ENCODE peak calls at places on chromosomes 3 and 15, in seven cellular contexts. One of them, this sample, is unnamed.

GRCh38 chr3:61610316-61610715 is 48.9 kb downstream of the PTPRG start:
- DNase-seq in Caco-2: no peak
- DNase-seq in fibroblast of mammary gland: no peak
- DNase-seq in astrocyte: no peak
- DNase-seq in lower leg skin: no peak
- DNase-seq in A549: no peak
- DNase-seq in SK-N-SH: no peak
- DNase-seq in this sample: no peak

GRCh38 chr3:40379674-40380306 is 7.2 kb upstream of the ENTPD3 start:
- DNase-seq in Caco-2: no peak
- DNase-seq in fibroblast of mammary gland: no peak
- DNase-seq in astrocyte: no peak
- DNase-seq in lower leg skin: no peak
- DNase-seq in A549: no peak
- DNase-seq in SK-N-SH: no peak
- DNase-seq in this sample: no peak

GRCh38 chr3:99023590-99024192 is 122.2 kb upstream of the DCBLD2 start:
- DNase-seq in Caco-2: peak; percentile 14
- DNase-seq in fibroblast of mammary gland: peak; percentile 60
- DNase-seq in astrocyte: peak; percentile 28
- DNase-seq in lower leg skin: no peak
- DNase-seq in A549: peak; percentile 41
- DNase-seq in SK-N-SH: peak; percentile 36
- DNase-seq in this sample: peak; percentile 58

GRCh38 chr3:13141991-13142412 is 68.8 kb upstream of the IQSEC1 start:
- DNase-seq in Caco-2: peak; percentile 69
- DNase-seq in fibroblast of mammary gland: peak; percentile 19
- DNase-seq in astrocyte: peak; percentile 33
- DNase-seq in lower leg skin: no peak
- DNase-seq in A549: no peak
- DNase-seq in SK-N-SH: no peak
- DNase-seq in this sample: peak; percentile 12

GRCh38 chr3:111967071-111967470 is 11.8 kb upstream of the ABHD10 start:
- DNase-seq in Caco-2: no peak
- DNase-seq in fibroblast of mammary gland: no peak
- DNase-seq in astrocyte: no peak
- DNase-seq in lower leg skin: no peak
- DNase-seq in A549: no peak
- DNase-seq in SK-N-SH: no peak
- DNase-seq in this sample: no peak

GRCh38 chr3:32200490-32200889 is 38.0 kb upstream of the CMTM8 start:
- DNase-seq in Caco-2: no peak
- DNase-seq in fibroblast of mammary gland: peak; percentile 93
- DNase-seq in astrocyte: no peak
- DNase-seq in lower leg skin: peak; percentile 16
- DNase-seq in A549: no peak
- DNase-seq in SK-N-SH: no peak
- DNase-seq in this sample: no peak

GRCh38 chr3:196502775-196503181 is 790 bp downstream of the RNF168 start:
- DNase-seq in Caco-2: peak; percentile 41
- DNase-seq in fibroblast of mammary gland: peak; percentile 94
- DNase-seq in astrocyte: peak; percentile 88
- DNase-seq in lower leg skin: peak; percentile 55
- DNase-seq in A549: peak; percentile 39
- DNase-seq in SK-N-SH: peak; percentile 62
- DNase-seq in this sample: peak; percentile 85

GRCh38 chr3:111325160-111325707 is 216.8 kb upstream of the CD96 start:
- DNase-seq in Caco-2: no peak
- DNase-seq in fibroblast of mammary gland: peak; percentile 49
- DNase-seq in astrocyte: peak; percentile 38
- DNase-seq in lower leg skin: no peak
- DNase-seq in A549: no peak
- DNase-seq in SK-N-SH: no peak
- DNase-seq in this sample: no peak

GRCh38 chr15:44435893-44436667 is 8.7 kb downstream of the CTDSPL2 start:
- DNase-seq in Caco-2: no peak
- DNase-seq in fibroblast of mammary gland: peak; percentile 27
- DNase-seq in astrocyte: peak; percentile 15
- DNase-seq in lower leg skin: no peak
- DNase-seq in A549: no peak
- DNase-seq in SK-N-SH: no peak
- DNase-seq in this sample: no peak

GRCh38 chr3:42880601-42881451 is 5.1 kb upstream of the CYP8B1 start:
- DNase-seq in Caco-2: peak; percentile 84
- DNase-seq in fibroblast of mammary gland: peak; percentile 72
- DNase-seq in astrocyte: peak; percentile 56
- DNase-seq in lower leg skin: peak; percentile 77
- DNase-seq in A549: peak; percentile 74
- DNase-seq in SK-N-SH: peak; percentile 93
- DNase-seq in this sample: peak; percentile 74

GRCh38 chr3:158330820-158331219 is 220.9 kb downstream of the RSRC1 start:
- DNase-seq in Caco-2: no peak
- DNase-seq in fibroblast of mammary gland: peak; percentile 51
- DNase-seq in astrocyte: peak; percentile 16
- DNase-seq in lower leg skin: no peak
- DNase-seq in A549: no peak
- DNase-seq in SK-N-SH: no peak
- DNase-seq in this sample: peak; percentile 9

GRCh38 chr3:102078864-102079808 is 229.8 kb downstream of the NFKBIZ start:
- DNase-seq in Caco-2: no peak
- DNase-seq in fibroblast of mammary gland: no peak
- DNase-seq in astrocyte: no peak
- DNase-seq in lower leg skin: no peak
- DNase-seq in A549: no peak
- DNase-seq in SK-N-SH: no peak
- DNase-seq in this sample: no peak

GRCh38 chr15:68589783-68590710 is 11.3 kb downstream of the CORO2B start:
- DNase-seq in Caco-2: no peak
- DNase-seq in fibroblast of mammary gland: no peak
- DNase-seq in astrocyte: no peak
- DNase-seq in lower leg skin: no peak
- DNase-seq in A549: no peak
- DNase-seq in SK-N-SH: no peak
- DNase-seq in this sample: no peak

GRCh38 chr15:71186971-71187960 is 72.0 kb downstream of the THSD4 start:
- DNase-seq in Caco-2: no peak
- DNase-seq in fibroblast of mammary gland: no peak
- DNase-seq in astrocyte: peak; percentile 10
- DNase-seq in lower leg skin: no peak
- DNase-seq in A549: no peak
- DNase-seq in SK-N-SH: no peak
- DNase-seq in this sample: no peak

GRCh38 chr3:148598619-148599018 is 99.1 kb upstream of the AGTR1 start:
- DNase-seq in Caco-2: no peak
- DNase-seq in fibroblast of mammary gland: peak; percentile 39
- DNase-seq in astrocyte: no peak
- DNase-seq in lower leg skin: no peak
- DNase-seq in A549: no peak
- DNase-seq in SK-N-SH: no peak
- DNase-seq in this sample: no peak

GRCh38 chr15:73922186-73923151 is 3.8 kb upstream of the LOXL1 start:
- DNase-seq in Caco-2: no peak
- DNase-seq in fibroblast of mammary gland: peak; percentile 62
- DNase-seq in astrocyte: peak; percentile 52
- DNase-seq in lower leg skin: no peak
- DNase-seq in A549: no peak
- DNase-seq in SK-N-SH: no peak
- DNase-seq in this sample: peak; percentile 75

GRCh38 chr3:189936210-189936609 is 184.5 kb downstream of the P3H2 start:
- DNase-seq in Caco-2: no peak
- DNase-seq in fibroblast of mammary gland: no peak
- DNase-seq in astrocyte: no peak
- DNase-seq in lower leg skin: no peak
- DNase-seq in A549: no peak
- DNase-seq in SK-N-SH: no peak
- DNase-seq in this sample: no peak

GRCh38 chr3:177150970-177151627 is 46.2 kb downstream of the TBL1XR1 start:
- DNase-seq in Caco-2: no peak
- DNase-seq in fibroblast of mammary gland: peak; percentile 86
- DNase-seq in astrocyte: peak; percentile 92
- DNase-seq in lower leg skin: no peak
- DNase-seq in A549: peak; percentile 7
- DNase-seq in SK-N-SH: no peak
- DNase-seq in this sample: peak; percentile 60

GRCh38 chr15:86178845-86179244 is 99.2 kb downstream of the AGBL1 start:
- DNase-seq in Caco-2: peak; percentile 9
- DNase-seq in fibroblast of mammary gland: no peak
- DNase-seq in astrocyte: no peak
- DNase-seq in lower leg skin: no peak
- DNase-seq in A549: peak; percentile 7
- DNase-seq in SK-N-SH: peak; percentile 31
- DNase-seq in this sample: no peak

GRCh38 chr15:38540516-38540915 is 24.1 kb downstream of the RASGRP1 start:
- DNase-seq in Caco-2: no peak
- DNase-seq in fibroblast of mammary gland: no peak
- DNase-seq in astrocyte: no peak
- DNase-seq in lower leg skin: no peak
- DNase-seq in A549: no peak
- DNase-seq in SK-N-SH: no peak
- DNase-seq in this sample: no peak

GRCh38 chr15:57427367-57427821 is 51.1 kb downstream of the CGNL1 start:
- DNase-seq in Caco-2: no peak
- DNase-seq in fibroblast of mammary gland: peak; percentile 30
- DNase-seq in astrocyte: no peak
- DNase-seq in lower leg skin: no peak
- DNase-seq in A549: peak; percentile 70
- DNase-seq in SK-N-SH: no peak
- DNase-seq in this sample: peak; percentile 69

GRCh38 chr3:135136361-135137100 is 341.5 kb downstream of the EPHB1 start:
- DNase-seq in Caco-2: no peak
- DNase-seq in fibroblast of mammary gland: no peak
- DNase-seq in astrocyte: no peak
- DNase-seq in lower leg skin: no peak
- DNase-seq in A549: no peak
- DNase-seq in SK-N-SH: peak; percentile 25
- DNase-seq in this sample: no peak

GRCh38 chr15:91855684-91856553 is 2.4 kb downstream of the SLCO3A1 start:
- DNase-seq in Caco-2: peak; percentile 27
- DNase-seq in fibroblast of mammary gland: peak; percentile 4
- DNase-seq in astrocyte: no peak
- DNase-seq in lower leg skin: no peak
- DNase-seq in A549: peak; percentile 64
- DNase-seq in SK-N-SH: peak; percentile 45
- DNase-seq in this sample: no peak

GRCh38 chr15:87816811-87817210 is 439.7 kb downstream of the NTRK3 start:
- DNase-seq in Caco-2: no peak
- DNase-seq in fibroblast of mammary gland: peak; percentile 89
- DNase-seq in astrocyte: peak; percentile 99
- DNase-seq in lower leg skin: no peak
- DNase-seq in A549: peak; percentile 75
- DNase-seq in SK-N-SH: no peak
- DNase-seq in this sample: peak; percentile 94

GRCh38 chr3:188365184-188365583 is 211.2 kb downstream of the LPP start:
- DNase-seq in Caco-2: no peak
- DNase-seq in fibroblast of mammary gland: no peak
- DNase-seq in astrocyte: no peak
- DNase-seq in lower leg skin: no peak
- DNase-seq in A549: no peak
- DNase-seq in SK-N-SH: no peak
- DNase-seq in this sample: no peak

GRCh38 chr3:120498947-120499346 is 48.2 kb upstream of the FSTL1 start:
- DNase-seq in Caco-2: peak; percentile 31
- DNase-seq in fibroblast of mammary gland: peak; percentile 99
- DNase-seq in astrocyte: peak; percentile 99
- DNase-seq in lower leg skin: no peak
- DNase-seq in A549: peak; percentile 43
- DNase-seq in SK-N-SH: no peak
- DNase-seq in this sample: peak; percentile 99

GRCh38 chr15:100339999-100340398 is 1.8 kb downstream of the ADAMTS17 start:
- DNase-seq in Caco-2: no peak
- DNase-seq in fibroblast of mammary gland: no peak
- DNase-seq in astrocyte: no peak
- DNase-seq in lower leg skin: no peak
- DNase-seq in A549: no peak
- DNase-seq in SK-N-SH: no peak
- DNase-seq in this sample: no peak

GRCh38 chr3:50550079-50550736 is 17.3 kb downstream of the C3orf18 start:
- DNase-seq in Caco-2: peak; percentile 68
- DNase-seq in fibroblast of mammary gland: peak; percentile 28
- DNase-seq in astrocyte: no peak
- DNase-seq in lower leg skin: no peak
- DNase-seq in A549: peak; percentile 32
- DNase-seq in SK-N-SH: peak; percentile 86
- DNase-seq in this sample: no peak

GRCh38 chr15:78077053-78077859 is at the start of gene TBC1D2B:
- DNase-seq in Caco-2: peak; percentile 72
- DNase-seq in fibroblast of mammary gland: peak; percentile 51
- DNase-seq in astrocyte: no peak
- DNase-seq in lower leg skin: no peak
- DNase-seq in A549: peak; percentile 58
- DNase-seq in SK-N-SH: peak; percentile 94
- DNase-seq in this sample: peak; percentile 64
- TF ChIP-seq CTCF in Caco-2: no peak
- TF ChIP-seq CTCF in fibroblast of mammary gland: no peak
- TF ChIP-seq CTCF in astrocyte: no peak
- TF ChIP-seq CTCF in lower leg skin: no peak
- TF ChIP-seq CTCF in A549: peak; percentile 31
- TF ChIP-seq CTCF in SK-N-SH: no peak
- TF ChIP-seq CTCF in this sample: no peak

GRCh38 chr15:93073465-93073952 is 15.5 kb downstream of the RGMA start:
- DNase-seq in Caco-2: no peak
- DNase-seq in fibroblast of mammary gland: no peak
- DNase-seq in astrocyte: no peak
- DNase-seq in lower leg skin: no peak
- DNase-seq in A549: no peak
- DNase-seq in SK-N-SH: no peak
- DNase-seq in this sample: no peak
- H3K4me3 ChIP-seq in Caco-2: peak overlapping the region; percentile 30
- H3K4me3 ChIP-seq in fibroblast of mammary gland: peak overlapping the region; percentile 20
- H3K4me3 ChIP-seq in astrocyte: peak overlapping the region; percentile 44
- H3K4me3 ChIP-seq in lower leg skin: peak overlapping the region; percentile 2
- H3K4me3 ChIP-seq in A549: peak overlapping the region; percentile 54
- H3K4me3 ChIP-seq in SK-N-SH: peak overlapping the region; percentile 70
- H3K4me3 ChIP-seq in this sample: peak overlapping the region; percentile 26

GRCh38 chr3:128492353-128493220 is at the start of gene GATA2:
- DNase-seq in Caco-2: no peak
- DNase-seq in fibroblast of mammary gland: no peak
- DNase-seq in astrocyte: no peak
- DNase-seq in lower leg skin: no peak
- DNase-seq in A549: no peak
- DNase-seq in SK-N-SH: no peak
- DNase-seq in this sample: no peak
- TF ChIP-seq CTCF in Caco-2: no peak
- TF ChIP-seq CTCF in fibroblast of mammary gland: no peak
- TF ChIP-seq CTCF in astrocyte: no peak
- TF ChIP-seq CTCF in lower leg skin: no peak
- TF ChIP-seq CTCF in A549: no peak
- TF ChIP-seq CTCF in SK-N-SH: no peak
- TF ChIP-seq CTCF in this sample: no peak

GRCh38 chr3:183987014-183987600 is 30.6 kb downstream of the ABCC5 start:
- DNase-seq in Caco-2: no peak
- DNase-seq in fibroblast of mammary gland: no peak
- DNase-seq in astrocyte: no peak
- DNase-seq in lower leg skin: no peak
- DNase-seq in A549: no peak
- DNase-seq in SK-N-SH: no peak
- DNase-seq in this sample: no peak
- H3K4me3 ChIP-seq in Caco-2: no peak overlapping the region
- H3K4me3 ChIP-seq in fibroblast of mammary gland: no peak overlapping the region
- H3K4me3 ChIP-seq in astrocyte: no peak overlapping the region
- H3K4me3 ChIP-seq in lower leg skin: no peak overlapping the region
- H3K4me3 ChIP-seq in A549: no peak overlapping the region
- H3K4me3 ChIP-seq in SK-N-SH: no peak overlapping the region
- H3K4me3 ChIP-seq in this sample: no peak overlapping the region